ENCODE peak calls at places on chromosomes 13 and 19, in four cellular contexts. X, L, A and M are unnamed samples.

GRCh38 chr19:34366670-34367423 is 1.9 kb downstream of the GPI start:
- DNase-seq in X (no peak), L (no peak), A (no peak), M (peak; percentile 74)

GRCh38 chr19:32392946-32393345 is 12.6 kb upstream of the DPY19L3 start:
- DNase-seq in X (no peak), L (no peak), A (no peak), M (no peak)

GRCh38 chr19:16541526-16542044 is 652 bp downstream of the CHERP start:
- DNase-seq in X (no peak), L (no peak), A (no peak), M (peak; percentile 11)

GRCh38 chr13:69425235-69425634 is 682.4 kb upstream of the ATXN8OS start:
- DNase-seq in X (peak; percentile 11), L (no peak), A (no peak), M (no peak)

GRCh38 chr19:33722456-33723239 is 74.0 kb upstream of the KCTD15 start:
- DNase-seq in X (no peak), L (no peak), A (no peak), M (no peak)

GRCh38 chr13:40667622-40667978 is 1.2 kb upstream of the FOXO1 start:
- DNase-seq in X (peak; percentile 42), L (no peak), A (no peak), M (no peak)

GRCh38 chr19:39307822-39308530 is 11.8 kb downstream of the IFNL1 start:
- DNase-seq in X (peak; percentile 77), L (no peak), A (peak; percentile 67), M (no peak)

GRCh38 chr19:4077800-4078683 is 11.3 kb upstream of the ZBTB7A start:
- DNase-seq in X (peak; percentile 39), L (no peak), A (no peak), M (no peak)

GRCh38 chr19:50311723-50312635 is 17.2 kb downstream of the KCNC3 start:
- DNase-seq in X (peak; percentile 78), L (peak; percentile 67), A (peak; percentile 85), M (no peak)

GRCh38 chr19:6811906-6812305 is 39.4 kb downstream of the VAV1 start:
- DNase-seq in X (peak; percentile 66), L (no peak), A (peak; percentile 38), M (peak; percentile 39)

GRCh38 chr19:35027851-35028599 is 2.2 kb upstream of the SCN1B start:
- DNase-seq in X (peak; percentile 75), L (no peak), A (no peak), M (peak; percentile 27)

GRCh38 chr13:73133536-73133935 is 74.7 kb downstream of the KLF5 start:
- DNase-seq in X (no peak), L (no peak), A (no peak), M (no peak)

GRCh38 chr13:23888658-23889597 is at the start of gene MIPEP:
- DNase-seq in X (peak; percentile 98), L (peak; percentile 84), A (peak; percentile 96), M (peak; percentile 95)

GRCh38 chr13:42649761-42650289 is 75.9 kb downstream of the TNFSF11 start:
- DNase-seq in X (no peak), L (no peak), A (no peak), M (no peak)

GRCh38 chr13:73168226-73168992 is 109.6 kb downstream of the KLF5 start:
- DNase-seq in X (no peak), L (no peak), A (no peak), M (peak; percentile 45)

GRCh38 chr19:15251749-15252397 is 19.6 kb upstream of the EPHX3 start:
- DNase-seq in X (peak; percentile 88), L (peak; percentile 46), A (peak; percentile 84), M (peak; percentile 96)

GRCh38 chr13:97043302-97043701 is 49.0 kb upstream of the OXGR1 start:
- DNase-seq in X (no peak), L (no peak), A (no peak), M (no peak)

GRCh38 chr13:97328222-97328790 is 105.7 kb upstream of the RAP2A start:
- DNase-seq in X (peak; percentile 98), L (peak; percentile 71), A (peak; percentile 77), M (peak; percentile 86)

GRCh38 chr13:40192516-40193257 is 473.8 kb downstream of the FOXO1 start:
- DNase-seq in X (no peak), L (no peak), A (no peak), M (no peak)

GRCh38 chr19:50242586-50242985 is 39.2 kb downstream of the MYH14 start:
- DNase-seq in X (no peak), L (no peak), A (no peak), M (no peak)

GRCh38 chr13:82356667-82357066 is 1525.6 kb downstream of the SLITRK1 start:
- DNase-seq in X (peak; percentile 17), L (no peak), A (no peak), M (no peak)

GRCh38 chr13:110264685-110265275 is 42.2 kb downstream of the COL4A1 start:
- DNase-seq in X (peak; percentile 28), L (no peak), A (no peak), M (no peak)

GRCh38 chr19:16334421-16334820 is 9.8 kb downstream of the KLF2 start:
- DNase-seq in X (no peak), L (no peak), A (no peak), M (no peak)

GRCh38 chr13:98998831-98999634 is 21.2 kb upstream of the DOCK9 start:
- DNase-seq in X (no peak), L (no peak), A (no peak), M (no peak)

GRCh38 chr19:5914946-5915781 is 1.1 kb downstream of the CAPS start:
- DNase-seq in X (no peak), L (no peak), A (no peak), M (no peak)

GRCh38 chr19:54517483-54517882 is 14.9 kb downstream of the LAIR2 start:
- DNase-seq in X (peak; percentile 47), L (no peak), A (peak; percentile 29), M (peak; percentile 2)

GRCh38 chr19:20969498-20969897 is 46.4 kb downstream of the ZNF85 start:
- DNase-seq in X (no peak), L (no peak), A (no peak), M (no peak)

GRCh38 chr19:38596057-38596981 is 21.4 kb downstream of the MAP4K1 start:
- DNase-seq in X (peak; percentile 91), L (peak; percentile 87), A (peak; percentile 96), M (no peak)

GRCh38 chr13:96680898-96681297 is 313.4 kb downstream of the OXGR1 start:
- DNase-seq in X (no peak), L (no peak), A (no peak), M (no peak)

GRCh38 chr13:42041017-42041683 is 7.3 kb upstream of the DGKH start:
- DNase-seq in X (peak; percentile 71), L (no peak), A (peak; percentile 54), M (peak; percentile 44)

GRCh38 chr19:50501186-50501567 is 9.8 kb downstream of the JOSD2 start:
- DNase-seq in X (no peak), L (no peak), A (no peak), M (no peak)

GRCh38 chr19:34232566-34233481 is 21.5 kb upstream of the GARRE1 start:
- DNase-seq in X (no peak), L (no peak), A (no peak), M (peak; percentile 96)

GRCh38 chr13:98512774-98513327 is 64.1 kb downstream of the STK24 start:
- DNase-seq in X (no peak), L (no peak), A (peak; percentile 14), M (no peak)

GRCh38 chr13:28376604-28377003 is 118.3 kb downstream of the FLT1 start:
- DNase-seq in X (no peak), L (no peak), A (no peak), M (no peak)

GRCh38 chr19:35030257-35031071 is at the start of gene SCN1B:
- DNase-seq in X (peak; percentile 76), L (no peak), A (peak; percentile 63), M (peak; percentile 55)

GRCh38 chr19:39236527-39236926 is 8.3 kb downstream of the IFNL3 start:
- DNase-seq in X (no peak), L (no peak), A (no peak), M (no peak)

GRCh38 chr13:109684836-109685602 is 101.4 kb downstream of the IRS2 start:
- DNase-seq in X (no peak), L (no peak), A (no peak), M (no peak)

GRCh38 chr19:49165111-49165750 is 7.6 kb downstream of the TRPM4 start:
- DNase-seq in X (no peak), L (no peak), A (no peak), M (no peak)

GRCh38 chr19:49157445-49158224 is at the start of gene TRPM4:
- DNase-seq in X (peak; percentile 94), L (peak; percentile 54), A (peak; percentile 92), M (peak; percentile 61)

GRCh38 chr19:49165865-49166301 is 8.3 kb downstream of the TRPM4 start:
- DNase-seq in X (no peak), L (no peak), A (peak; percentile 46), M (no peak)

GRCh38 chr19:49160450-49161189 is 3.0 kb downstream of the TRPM4 start:
- DNase-seq in X (no peak), L (no peak), A (no peak), M (no peak)

GRCh38 chr19:49161987-49162386 is 4.4 kb downstream of the TRPM4 start:
- DNase-seq in X (no peak), L (no peak), A (no peak), M (peak; percentile 63)
- H3K56ac ChIP-seq in X (no peak overlapping the region), L (no peak overlapping the region), A (no peak overlapping the region), M (no peak overlapping the region)

DNA sequence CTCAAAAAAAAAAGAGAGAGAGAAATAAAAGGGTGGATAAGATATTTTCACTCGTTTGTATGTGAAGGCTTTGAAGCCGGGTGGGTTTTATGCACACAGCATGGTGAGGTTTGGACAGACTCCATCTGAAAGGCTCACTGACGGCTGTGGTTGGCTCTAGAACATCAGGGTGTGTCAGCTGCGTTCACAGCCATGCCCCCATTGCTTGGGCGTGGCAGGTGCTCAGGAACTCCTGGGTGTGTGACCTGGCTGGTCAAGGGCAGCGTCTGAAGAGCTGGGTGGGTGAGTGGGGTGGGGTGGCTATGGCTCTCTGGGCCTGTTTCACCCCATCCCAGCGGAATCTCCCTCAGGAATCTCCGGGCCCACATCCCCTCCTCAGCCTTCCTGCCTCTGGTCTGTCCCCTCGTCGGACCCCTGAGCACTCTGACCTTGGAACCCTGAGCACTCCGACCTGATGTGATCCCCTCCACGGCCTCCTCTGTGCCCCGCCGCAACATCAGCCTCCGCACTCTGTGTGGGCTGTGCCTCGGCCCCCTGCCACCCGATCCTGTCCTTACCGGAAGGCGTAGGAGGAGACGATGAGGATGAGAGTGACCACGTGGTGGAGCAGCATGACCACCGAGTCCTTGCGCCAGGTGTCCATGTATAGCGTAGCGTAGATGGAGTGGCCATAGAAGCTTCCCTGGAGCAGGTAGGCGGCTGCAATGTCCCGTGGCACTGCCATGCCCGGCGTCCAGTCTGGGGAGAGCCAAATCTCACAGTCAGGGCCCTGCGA is 12.2 kb downstream of the CERS1 start:
- DNase-seq in X (no peak), L (no peak), A (peak; percentile 24), M (no peak)
- H3K56ac ChIP-seq in X (no peak overlapping the region), L (no peak overlapping the region), A (no peak overlapping the region), M (no peak overlapping the region)

GRCh38 chr13:50682002-50682401 is 161.5 kb downstream of the DLEU7 start:
- DNase-seq in X (no peak), L (no peak), A (no peak), M (no peak)

GRCh38 chr13:50686547-50686946 is 156.9 kb downstream of the DLEU7 start:
- DNase-seq in X (no peak), L (no peak), A (no peak), M (no peak)

GRCh38 chr13:50682966-50683365 is 160.5 kb downstream of the DLEU7 start:
- DNase-seq in X (no peak), L (no peak), A (no peak), M (no peak)

GRCh38 chr13:50685491-50685890 is 158.0 kb downstream of the DLEU7 start:
- DNase-seq in X (peak; percentile 29), L (no peak), A (no peak), M (no peak)

GRCh38 chr13:50684366-50684765 is 159.1 kb downstream of the DLEU7 start:
- DNase-seq in X (no peak), L (no peak), A (no peak), M (no peak)
- H3K56ac ChIP-seq in X (no peak overlapping the region), L (no peak overlapping the region), A (no peak overlapping the region), M (no peak overlapping the region)

GRCh38 chr13:51552027-51552426 is 32.2 kb upstream of the WDFY2 start:
- DNase-seq in X (no peak), L (no peak), A (no peak), M (no peak)
- H3K56ac ChIP-seq in X (no peak overlapping the region), L (no peak overlapping the region), A (no peak overlapping the region), M (no peak overlapping the region)